ENCODE peak calls at places on chromosomes 13 and 19, in four cellular contexts. One of them, this sample, is unnamed.

GRCh38 chr13:111898956-111899713 is 167.8 kb upstream of the SOX1 start:
- DNase-seq in hepatocyte: no peak
- DNase-seq in heart left ventricle: no peak
- DNase-seq in PC-3: no peak
- DNase-seq in this sample: no peak

GRCh38 chr19:31955884-31956283 is 389.5 kb upstream of the ZNF507 start:
- DNase-seq in hepatocyte: no peak
- DNase-seq in heart left ventricle: no peak
- DNase-seq in PC-3: no peak
- DNase-seq in this sample: no peak

GRCh38 chr13:30718661-30719520 is 16.5 kb upstream of the ALOX5AP start:
- DNase-seq in hepatocyte: no peak
- DNase-seq in heart left ventricle: no peak
- DNase-seq in PC-3: peak; percentile 91
- DNase-seq in this sample: no peak

GRCh38 chr13:52809310-52809769 is 39.1 kb downstream of the PCDH8 start:
- DNase-seq in hepatocyte: peak; percentile 82
- DNase-seq in heart left ventricle: peak; percentile 37
- DNase-seq in PC-3: peak; percentile 85
- DNase-seq in this sample: peak; percentile 64

GRCh38 chr19:51571599-51571998 is 516 bp downstream of the ZNF175 start:
- DNase-seq in hepatocyte: no peak
- DNase-seq in heart left ventricle: no peak
- DNase-seq in PC-3: peak; percentile 9
- DNase-seq in this sample: no peak

GRCh38 chr19:34288381-34288780 is 34.0 kb downstream of the GARRE1 start:
- DNase-seq in hepatocyte: no peak
- DNase-seq in heart left ventricle: no peak
- DNase-seq in PC-3: no peak
- DNase-seq in this sample: no peak

GRCh38 chr13:74080762-74081161 is 53.4 kb downstream of the KLF12 start:
- DNase-seq in hepatocyte: no peak
- DNase-seq in heart left ventricle: no peak
- DNase-seq in PC-3: no peak
- DNase-seq in this sample: no peak

GRCh38 chr13:112576191-112576590 is 11.8 kb downstream of the TUBGCP3 start:
- DNase-seq in hepatocyte: no peak
- DNase-seq in heart left ventricle: no peak
- DNase-seq in PC-3: no peak
- DNase-seq in this sample: no peak

GRCh38 chr13:30744056-30744684 is 8.8 kb downstream of the ALOX5AP start:
- DNase-seq in hepatocyte: peak; percentile 32
- DNase-seq in heart left ventricle: no peak
- DNase-seq in PC-3: peak; percentile 43
- DNase-seq in this sample: peak; percentile 45

GRCh38 chr19:21472507-21472906 is 32.9 kb upstream of the ZNF429 start:
- DNase-seq in hepatocyte: no peak
- DNase-seq in heart left ventricle: no peak
- DNase-seq in PC-3: no peak
- DNase-seq in this sample: no peak

GRCh38 chr19:23916991-23917390 is 2.3 kb downstream of the ZNF726 start:
- DNase-seq in hepatocyte: no peak
- DNase-seq in heart left ventricle: no peak
- DNase-seq in PC-3: peak; percentile 35
- DNase-seq in this sample: no peak

GRCh38 chr19:512548-513365 is 5.5 kb downstream of the TPGS1 start:
- DNase-seq in hepatocyte: no peak
- DNase-seq in heart left ventricle: peak; percentile 32
- DNase-seq in PC-3: no peak
- DNase-seq in this sample: no peak

GRCh38 chr13:80338781-80339577 is 1.9 kb downstream of the SPRY2 start:
- DNase-seq in hepatocyte: peak; percentile 90
- DNase-seq in heart left ventricle: peak; percentile 88
- DNase-seq in PC-3: peak; percentile 56
- DNase-seq in this sample: peak; percentile 62

GRCh38 chr13:91652389-91652788 is 254.0 kb downstream of the GPC5 start:
- DNase-seq in hepatocyte: no peak
- DNase-seq in heart left ventricle: no peak
- DNase-seq in PC-3: no peak
- DNase-seq in this sample: no peak

GRCh38 chr19:38699647-38700349 is 44.5 kb downstream of the CAPN12 start:
- DNase-seq in hepatocyte: no peak
- DNase-seq in heart left ventricle: no peak
- DNase-seq in PC-3: no peak
- DNase-seq in this sample: no peak

GRCh38 chr13:21436582-21436981 is 22.5 kb downstream of the ZDHHC20 start:
- DNase-seq in hepatocyte: no peak
- DNase-seq in heart left ventricle: no peak
- DNase-seq in PC-3: no peak
- DNase-seq in this sample: no peak

GRCh38 chr19:38538793-38539528 is 78.8 kb downstream of the MAP4K1 start:
- DNase-seq in hepatocyte: no peak
- DNase-seq in heart left ventricle: no peak
- DNase-seq in PC-3: no peak
- DNase-seq in this sample: no peak

GRCh38 chr19:38478273-38478971 is 44.9 kb downstream of the RYR1 start:
- DNase-seq in hepatocyte: no peak
- DNase-seq in heart left ventricle: no peak
- DNase-seq in PC-3: peak; percentile 30
- DNase-seq in this sample: no peak

GRCh38 chr13:77477299-77477848 is 58.1 kb upstream of the SCEL start:
- DNase-seq in hepatocyte: no peak
- DNase-seq in heart left ventricle: no peak
- DNase-seq in PC-3: no peak
- DNase-seq in this sample: no peak

GRCh38 chr13:42377640-42378382 is 105.9 kb downstream of the AKAP11 start:
- DNase-seq in hepatocyte: no peak
- DNase-seq in heart left ventricle: no peak
- DNase-seq in PC-3: no peak
- DNase-seq in this sample: no peak

DNA sequence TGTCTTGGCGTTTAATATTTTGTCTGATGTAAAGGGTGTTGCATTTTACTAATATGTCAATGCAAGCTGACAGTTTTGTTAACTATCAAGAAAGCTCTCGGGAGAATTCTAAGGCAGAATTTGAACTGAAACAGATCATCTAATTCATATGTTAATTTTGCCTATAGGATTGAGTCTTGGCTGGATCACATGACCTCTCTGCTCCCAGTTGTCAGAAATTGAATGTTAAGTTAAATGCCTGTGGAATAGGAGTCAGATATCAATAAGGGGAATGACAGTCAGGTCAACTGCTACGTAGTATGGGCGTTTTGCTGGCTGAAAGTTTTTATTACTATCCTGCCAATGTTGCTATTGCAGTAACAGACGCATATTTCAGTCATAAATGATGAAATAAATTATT is 358.5 kb downstream of the MYO16 start:
- DNase-seq in hepatocyte: no peak
- DNase-seq in heart left ventricle: no peak
- DNase-seq in PC-3: no peak
- DNase-seq in this sample: no peak
- H3K4me3 ChIP-seq in hepatocyte: no peak overlapping the region
- H3K4me3 ChIP-seq in heart left ventricle: no peak overlapping the region
- H3K4me3 ChIP-seq in PC-3: no peak overlapping the region
- H3K4me3 ChIP-seq in this sample: no peak overlapping the region

GRCh38 chr19:17454579-17454978 is 6.1 kb upstream of the TMEM221 start:
- DNase-seq in hepatocyte: no peak
- DNase-seq in heart left ventricle: no peak
- DNase-seq in PC-3: no peak
- DNase-seq in this sample: no peak
- H3K4me3 ChIP-seq in hepatocyte: no peak overlapping the region
- H3K4me3 ChIP-seq in heart left ventricle: no peak overlapping the region
- H3K4me3 ChIP-seq in PC-3: no peak overlapping the region
- H3K4me3 ChIP-seq in this sample: no peak overlapping the region

GRCh38 chr19:3048190-3048533 is 14.1 kb downstream of the TLE5 start:
- DNase-seq in hepatocyte: no peak
- DNase-seq in heart left ventricle: no peak
- DNase-seq in PC-3: no peak
- DNase-seq in this sample: no peak

GRCh38 chr19:3046621-3047306 is 15.5 kb downstream of the TLE5 start:
- DNase-seq in hepatocyte: peak; percentile 71
- DNase-seq in heart left ventricle: peak; percentile 61
- DNase-seq in PC-3: no peak
- DNase-seq in this sample: no peak

GRCh38 chr19:3045885-3046603 is 16.3 kb downstream of the TLE5 start:
- DNase-seq in hepatocyte: no peak
- DNase-seq in heart left ventricle: no peak
- DNase-seq in PC-3: no peak
- DNase-seq in this sample: no peak

GRCh38 chr19:3049089-3049488 is 13.2 kb downstream of the TLE5 start:
- DNase-seq in hepatocyte: no peak
- DNase-seq in heart left ventricle: no peak
- DNase-seq in PC-3: no peak
- DNase-seq in this sample: no peak

GRCh38 chr19:3047307-3048189 is 14.7 kb downstream of the TLE5 start:
- DNase-seq in hepatocyte: peak; percentile 93
- DNase-seq in heart left ventricle: peak; percentile 91
- DNase-seq in PC-3: peak; percentile 58
- DNase-seq in this sample: peak; percentile 95
- H3K4me3 ChIP-seq in hepatocyte: peak overlapping the region; percentile 60
- H3K4me3 ChIP-seq in heart left ventricle: peak overlapping the region; percentile 50
- H3K4me3 ChIP-seq in PC-3: peak overlapping the region; percentile 59
- H3K4me3 ChIP-seq in this sample: peak overlapping the region; percentile 3

GRCh38 chr13:98565726-98566577 is 11.0 kb downstream of the STK24 start:
- DNase-seq in hepatocyte: no peak
- DNase-seq in heart left ventricle: peak; percentile 57
- DNase-seq in PC-3: no peak
- DNase-seq in this sample: peak; percentile 88
- H3K4me3 ChIP-seq in hepatocyte: no peak overlapping the region
- H3K4me3 ChIP-seq in heart left ventricle: peak overlapping the region; percentile 10
- H3K4me3 ChIP-seq in PC-3: no peak overlapping the region
- H3K4me3 ChIP-seq in this sample: peak overlapping the region; percentile 16

GRCh38 chr13:70108276-70108845 is at the start of gene KLHL1:
- DNase-seq in hepatocyte: no peak
- DNase-seq in heart left ventricle: no peak
- DNase-seq in PC-3: no peak
- DNase-seq in this sample: no peak
- H3K4me3 ChIP-seq in hepatocyte: no peak within 1 kb of the TSS
- H3K4me3 ChIP-seq in heart left ventricle: no peak within 1 kb of the TSS
- H3K4me3 ChIP-seq in PC-3: no peak within 1 kb of the TSS
- H3K4me3 ChIP-seq in this sample: no peak within 1 kb of the TSS

GRCh38 chr19:41377977-41378707 is 1.8 kb downstream of the TMEM91 start:
- DNase-seq in hepatocyte: peak; percentile 56
- DNase-seq in heart left ventricle: no peak
- DNase-seq in PC-3: no peak
- DNase-seq in this sample: no peak
- H3K4me3 ChIP-seq in hepatocyte: no peak overlapping the region
- H3K4me3 ChIP-seq in heart left ventricle: no peak overlapping the region
- H3K4me3 ChIP-seq in PC-3: no peak overlapping the region
- H3K4me3 ChIP-seq in this sample: no peak overlapping the region

GRCh38 chr19:1621574-1621973 is 16.3 kb upstream of the UQCR11 start:
- DNase-seq in hepatocyte: no peak
- DNase-seq in heart left ventricle: no peak
- DNase-seq in PC-3: no peak
- DNase-seq in this sample: no peak
- H3K4me3 ChIP-seq in hepatocyte: no peak overlapping the region
- H3K4me3 ChIP-seq in heart left ventricle: no peak overlapping the region
- H3K4me3 ChIP-seq in PC-3: no peak overlapping the region
- H3K4me3 ChIP-seq in this sample: no peak overlapping the region

GRCh38 chr13:32033744-32034143 is 2.2 kb downstream of the FRY start:
- DNase-seq in hepatocyte: no peak
- DNase-seq in heart left ventricle: no peak
- DNase-seq in PC-3: no peak
- DNase-seq in this sample: no peak
- H3K4me3 ChIP-seq in hepatocyte: no peak overlapping the region
- H3K4me3 ChIP-seq in heart left ventricle: no peak overlapping the region
- H3K4me3 ChIP-seq in PC-3: no peak overlapping the region
- H3K4me3 ChIP-seq in this sample: no peak overlapping the region

GRCh38 chr19:16457195-16457953 is 14.4 kb downstream of the EPS15L1 start:
- DNase-seq in hepatocyte: no peak
- DNase-seq in heart left ventricle: peak; percentile 79
- DNase-seq in PC-3: peak; percentile 5
- DNase-seq in this sample: no peak
- H3K4me3 ChIP-seq in hepatocyte: no peak overlapping the region
- H3K4me3 ChIP-seq in heart left ventricle: no peak overlapping the region
- H3K4me3 ChIP-seq in PC-3: no peak overlapping the region
- H3K4me3 ChIP-seq in this sample: no peak overlapping the region

GRCh38 chr19:49474545-49474930 is 523 bp downstream of the FLT3LG start:
- DNase-seq in hepatocyte: peak; percentile 6
- DNase-seq in heart left ventricle: no peak
- DNase-seq in PC-3: no peak
- DNase-seq in this sample: no peak
- H3K4me3 ChIP-seq in hepatocyte: peak overlapping the region; percentile 84
- H3K4me3 ChIP-seq in heart left ventricle: peak overlapping the region; percentile 69
- H3K4me3 ChIP-seq in PC-3: peak overlapping the region; percentile 82
- H3K4me3 ChIP-seq in this sample: peak overlapping the region; percentile 30